ENCODE peak calls at places on chromosomes 7 and 10, in five cellular contexts. N is GM12864, I is kidney, X is B cell, O is HCT116. R is an unnamed sample.

GRCh38 chr7:149856-150636 is 42.3 kb upstream of the FAM20C start:
- DNase-seq in O (no peak), X (no peak), N (no peak), I (peak; percentile 91), R (peak; percentile 73)

GRCh38 chr7:69049341-69049740 is 548.9 kb upstream of the AUTS2 start:
- DNase-seq in X (no peak), N (no peak), O (no peak), I (no peak), R (no peak)

GRCh38 chr7:1950623-1951523 is 280.8 kb downstream of the ELFN1 start:
- DNase-seq in O (no peak), N (no peak), X (no peak), I (peak; percentile 67), R (peak; percentile 44)

GRCh38 chr7:51123322-51124021 is 193.1 kb downstream of the COBL start:
- DNase-seq in X (no peak), I (peak; percentile 77), N (no peak), O (peak; percentile 26), R (no peak)

GRCh38 chr10:43250625-43250924 is 16.3 kb downstream of the RASGEF1A start:
- DNase-seq in O (no peak), X (no peak), N (no peak), I (no peak), R (no peak)

GRCh38 chr10:14595526-14596182 is 179.0 kb downstream of the FAM107B start:
- DNase-seq in N (no peak), X (no peak), O (no peak), I (no peak), R (no peak)

GRCh38 chr10:126969310-126969709 is 64.1 kb downstream of the DOCK1 start:
- DNase-seq in O (peak; percentile 8), I (no peak), N (no peak), X (no peak), R (no peak)

GRCh38 chr7:130941322-130942210 is 207.6 kb upstream of the KLF14 start:
- DNase-seq in N (no peak), I (peak; percentile 78), X (peak; percentile 44), O (no peak), R (no peak)

GRCh38 chr7:151626422-151627115 is 106.9 kb upstream of the RHEB start:
- DNase-seq in I (no peak), O (no peak), N (no peak), X (peak; percentile 40), R (peak; percentile 6)

GRCh38 chr10:119284679-119285096 is 77.3 kb downstream of the GRK5 start:
- DNase-seq in I (no peak), O (no peak), N (no peak), X (no peak), R (no peak)

GRCh38 chr7:150974468-150975391 is 3.4 kb downstream of the KCNH2 start:
- DNase-seq in I (no peak), O (peak; percentile 43), N (peak; percentile 22), X (peak; percentile 83), R (peak; percentile 81)

GRCh38 chr7:80981405-80981804 is 62.6 kb upstream of the SEMA3C start:
- DNase-seq in O (no peak), X (no peak), I (no peak), N (no peak), R (no peak)

GRCh38 chr10:102776779-102777417 is 33.1 kb downstream of the WBP1L start:
- DNase-seq in O (no peak), X (no peak), I (peak; percentile 87), N (no peak), R (peak; percentile 83)

GRCh38 chr10:90418869-90419652 is 438.8 kb downstream of the HTR7 start:
- DNase-seq in O (peak; percentile 8), X (no peak), I (no peak), N (no peak), R (no peak)

GRCh38 chr7:81690688-81691087 is 79.2 kb downstream of the HGF start:
- DNase-seq in I (no peak), X (no peak), O (no peak), N (no peak), R (no peak)

GRCh38 chr10:124589491-124590006 is 127.9 kb downstream of the LHPP start:
- DNase-seq in I (peak; percentile 71), X (no peak), O (no peak), N (no peak), R (no peak)

GRCh38 chr7:124784879-124785818 is 19.6 kb upstream of the GPR37 start:
- DNase-seq in O (peak; percentile 47), X (no peak), I (no peak), N (peak; percentile 12), R (peak; percentile 20)

GRCh38 chr10:126880926-126881325 is 24.3 kb upstream of the DOCK1 start:
- DNase-seq in O (no peak), I (no peak), X (no peak), N (no peak), R (no peak)

GRCh38 chr7:45686441-45687184 is 112.4 kb downstream of the ADCY1 start:
- DNase-seq in X (no peak), N (no peak), I (no peak), O (no peak), R (no peak)

GRCh38 chr10:129389194-129389593 is 77.8 kb upstream of the MGMT start:
- DNase-seq in N (no peak), O (no peak), I (no peak), X (no peak), R (no peak)

GRCh38 chr10:110803830-110804338 is 67.8 kb upstream of the PDCD4 start:
- DNase-seq in N (no peak), X (peak; percentile 68), I (no peak), O (no peak), R (peak; percentile 47)

R was measured in erythroblast.